ENCODE peak calls at places on chromosome 13, in nine cellular contexts. One of them, this sample, is unnamed.

GRCh38 chr13:42272115-42272756 is at the start of gene AKAP11:
- DNase-seq in mesothelial cell of epicardium: peak
- DNase-seq in stimulated activated CD4-positive, alpha-beta T cell treated with anti-CD3 and anti-CD28 coated beads, TNF-alpha, amount 100 ng/mL, for 48 hours: peak
- DNase-seq in mammary epithelial cell: peak
- DNase-seq in breast epithelium: peak
- DNase-seq in left lung: peak
- DNase-seq in putamen: peak
- DNase-seq in frontal cortex: no peak
- DNase-seq in IMR-90: peak
- DNase-seq in this sample: peak

GRCh38 chr13:36131215-36131930 is at the start of gene DCLK1:
- DNase-seq in mesothelial cell of epicardium: peak
- DNase-seq in stimulated activated CD4-positive, alpha-beta T cell treated with anti-CD3 and anti-CD28 coated beads, TNF-alpha, amount 100 ng/mL, for 48 hours: no peak
- DNase-seq in mammary epithelial cell: peak
- DNase-seq in breast epithelium: no peak
- DNase-seq in left lung: peak
- DNase-seq in putamen: peak
- DNase-seq in frontal cortex: peak
- DNase-seq in IMR-90: no peak
- DNase-seq in this sample: peak

GRCh38 chr13:109135018-109135417 is 505.6 kb downstream of the MYO16 start:
- DNase-seq in mesothelial cell of epicardium: no peak
- DNase-seq in stimulated activated CD4-positive, alpha-beta T cell treated with anti-CD3 and anti-CD28 coated beads, TNF-alpha, amount 100 ng/mL, for 48 hours: no peak
- DNase-seq in mammary epithelial cell: no peak
- DNase-seq in breast epithelium: no peak
- DNase-seq in left lung: no peak
- DNase-seq in putamen: no peak
- DNase-seq in frontal cortex: no peak
- DNase-seq in IMR-90: no peak
- DNase-seq in this sample: no peak

GRCh38 chr13:110525328-110526319 is 35.9 kb downstream of the RAB20 start:
- DNase-seq in mesothelial cell of epicardium: no peak
- DNase-seq in stimulated activated CD4-positive, alpha-beta T cell treated with anti-CD3 and anti-CD28 coated beads, TNF-alpha, amount 100 ng/mL, for 48 hours: no peak
- DNase-seq in mammary epithelial cell: no peak
- DNase-seq in breast epithelium: no peak
- DNase-seq in left lung: peak
- DNase-seq in putamen: no peak
- DNase-seq in frontal cortex: no peak
- DNase-seq in IMR-90: no peak
- DNase-seq in this sample: no peak

GRCh38 chr13:99307648-99308339 is 595 bp upstream of the GPR183 start:
- DNase-seq in mesothelial cell of epicardium: no peak
- DNase-seq in stimulated activated CD4-positive, alpha-beta T cell treated with anti-CD3 and anti-CD28 coated beads, TNF-alpha, amount 100 ng/mL, for 48 hours: peak
- DNase-seq in mammary epithelial cell: peak
- DNase-seq in breast epithelium: no peak
- DNase-seq in left lung: peak
- DNase-seq in putamen: no peak
- DNase-seq in frontal cortex: no peak
- DNase-seq in IMR-90: peak
- DNase-seq in this sample: peak

GRCh38 chr13:77207943-77208342 is 119.0 kb downstream of the MYCBP2 start:
- DNase-seq in mesothelial cell of epicardium: no peak
- DNase-seq in stimulated activated CD4-positive, alpha-beta T cell treated with anti-CD3 and anti-CD28 coated beads, TNF-alpha, amount 100 ng/mL, for 48 hours: no peak
- DNase-seq in mammary epithelial cell: peak
- DNase-seq in breast epithelium: no peak
- DNase-seq in left lung: no peak
- DNase-seq in putamen: no peak
- DNase-seq in frontal cortex: no peak
- DNase-seq in IMR-90: peak
- DNase-seq in this sample: no peak

GRCh38 chr13:77298403-77298802 is 28.5 kb downstream of the MYCBP2 start:
- DNase-seq in mesothelial cell of epicardium: no peak
- DNase-seq in stimulated activated CD4-positive, alpha-beta T cell treated with anti-CD3 and anti-CD28 coated beads, TNF-alpha, amount 100 ng/mL, for 48 hours: no peak
- DNase-seq in mammary epithelial cell: no peak
- DNase-seq in breast epithelium: no peak
- DNase-seq in left lung: no peak
- DNase-seq in putamen: no peak
- DNase-seq in frontal cortex: no peak
- DNase-seq in IMR-90: no peak
- DNase-seq in this sample: no peak

GRCh38 chr13:77979721-77980377 is 61.2 kb upstream of the EDNRB start:
- DNase-seq in mesothelial cell of epicardium: no peak
- DNase-seq in stimulated activated CD4-positive, alpha-beta T cell treated with anti-CD3 and anti-CD28 coated beads, TNF-alpha, amount 100 ng/mL, for 48 hours: no peak
- DNase-seq in mammary epithelial cell: no peak
- DNase-seq in breast epithelium: no peak
- DNase-seq in left lung: no peak
- DNase-seq in putamen: no peak
- DNase-seq in frontal cortex: no peak
- DNase-seq in IMR-90: no peak
- DNase-seq in this sample: no peak

GRCh38 chr13:113087923-113088690 is 17.5 kb upstream of the F7 start:
- DNase-seq in mesothelial cell of epicardium: no peak
- DNase-seq in stimulated activated CD4-positive, alpha-beta T cell treated with anti-CD3 and anti-CD28 coated beads, TNF-alpha, amount 100 ng/mL, for 48 hours: no peak
- DNase-seq in mammary epithelial cell: no peak
- DNase-seq in breast epithelium: no peak
- DNase-seq in left lung: no peak
- DNase-seq in putamen: no peak
- DNase-seq in frontal cortex: no peak
- DNase-seq in IMR-90: no peak
- DNase-seq in this sample: no peak

GRCh38 chr13:107124129-107124718 is 556.3 kb upstream of the ARGLU1 start:
- DNase-seq in mesothelial cell of epicardium: no peak
- DNase-seq in stimulated activated CD4-positive, alpha-beta T cell treated with anti-CD3 and anti-CD28 coated beads, TNF-alpha, amount 100 ng/mL, for 48 hours: no peak
- DNase-seq in mammary epithelial cell: no peak
- DNase-seq in breast epithelium: no peak
- DNase-seq in left lung: no peak
- DNase-seq in putamen: peak
- DNase-seq in frontal cortex: peak
- DNase-seq in IMR-90: peak
- DNase-seq in this sample: no peak

GRCh38 chr13:48715977-48716376 is 62.2 kb downstream of the CYSLTR2 start:
- DNase-seq in mesothelial cell of epicardium: no peak
- DNase-seq in stimulated activated CD4-positive, alpha-beta T cell treated with anti-CD3 and anti-CD28 coated beads, TNF-alpha, amount 100 ng/mL, for 48 hours: no peak
- DNase-seq in mammary epithelial cell: no peak
- DNase-seq in breast epithelium: no peak
- DNase-seq in left lung: no peak
- DNase-seq in putamen: no peak
- DNase-seq in frontal cortex: no peak
- DNase-seq in IMR-90: no peak
- DNase-seq in this sample: no peak

GRCh38 chr13:42218576-42218975 is 53.4 kb upstream of the AKAP11 start:
- DNase-seq in mesothelial cell of epicardium: no peak
- DNase-seq in stimulated activated CD4-positive, alpha-beta T cell treated with anti-CD3 and anti-CD28 coated beads, TNF-alpha, amount 100 ng/mL, for 48 hours: no peak
- DNase-seq in mammary epithelial cell: peak
- DNase-seq in breast epithelium: no peak
- DNase-seq in left lung: no peak
- DNase-seq in putamen: no peak
- DNase-seq in frontal cortex: no peak
- DNase-seq in IMR-90: no peak
- DNase-seq in this sample: no peak

GRCh38 chr13:46582190-46582589 is 29.2 kb downstream of the LRCH1 start:
- DNase-seq in mesothelial cell of epicardium: no peak
- DNase-seq in stimulated activated CD4-positive, alpha-beta T cell treated with anti-CD3 and anti-CD28 coated beads, TNF-alpha, amount 100 ng/mL, for 48 hours: no peak
- DNase-seq in mammary epithelial cell: no peak
- DNase-seq in breast epithelium: no peak
- DNase-seq in left lung: no peak
- DNase-seq in putamen: no peak
- DNase-seq in frontal cortex: no peak
- DNase-seq in IMR-90: no peak
- DNase-seq in this sample: no peak

GRCh38 chr13:98879965-98880364 is 97.9 kb downstream of the DOCK9 start:
- DNase-seq in mesothelial cell of epicardium: no peak
- DNase-seq in stimulated activated CD4-positive, alpha-beta T cell treated with anti-CD3 and anti-CD28 coated beads, TNF-alpha, amount 100 ng/mL, for 48 hours: no peak
- DNase-seq in mammary epithelial cell: no peak
- DNase-seq in breast epithelium: no peak
- DNase-seq in left lung: no peak
- DNase-seq in putamen: no peak
- DNase-seq in frontal cortex: no peak
- DNase-seq in IMR-90: no peak
- DNase-seq in this sample: no peak

GRCh38 chr13:34347784-34348573 is 530.0 kb downstream of the RFC3 start:
- DNase-seq in mesothelial cell of epicardium: no peak
- DNase-seq in stimulated activated CD4-positive, alpha-beta T cell treated with anti-CD3 and anti-CD28 coated beads, TNF-alpha, amount 100 ng/mL, for 48 hours: no peak
- DNase-seq in mammary epithelial cell: peak
- DNase-seq in breast epithelium: peak
- DNase-seq in left lung: no peak
- DNase-seq in putamen: no peak
- DNase-seq in frontal cortex: no peak
- DNase-seq in IMR-90: no peak
- DNase-seq in this sample: peak

GRCh38 chr13:114023716-114024602 is 50.1 kb upstream of the C13orf46 start:
- DNase-seq in mesothelial cell of epicardium: no peak
- DNase-seq in stimulated activated CD4-positive, alpha-beta T cell treated with anti-CD3 and anti-CD28 coated beads, TNF-alpha, amount 100 ng/mL, for 48 hours: no peak
- DNase-seq in mammary epithelial cell: no peak
- DNase-seq in breast epithelium: no peak
- DNase-seq in left lung: no peak
- DNase-seq in putamen: no peak
- DNase-seq in frontal cortex: no peak
- DNase-seq in IMR-90: no peak
- DNase-seq in this sample: no peak

GRCh38 chr13:42215578-42216421 is 56.2 kb upstream of the AKAP11 start:
- DNase-seq in mesothelial cell of epicardium: peak
- DNase-seq in stimulated activated CD4-positive, alpha-beta T cell treated with anti-CD3 and anti-CD28 coated beads, TNF-alpha, amount 100 ng/mL, for 48 hours: peak
- DNase-seq in mammary epithelial cell: peak
- DNase-seq in breast epithelium: no peak
- DNase-seq in left lung: no peak
- DNase-seq in putamen: no peak
- DNase-seq in frontal cortex: no peak
- DNase-seq in IMR-90: peak
- DNase-seq in this sample: no peak

GRCh38 chr13:112744306-112745021 is 54.6 kb downstream of the ATP11A start:
- DNase-seq in mesothelial cell of epicardium: no peak
- DNase-seq in stimulated activated CD4-positive, alpha-beta T cell treated with anti-CD3 and anti-CD28 coated beads, TNF-alpha, amount 100 ng/mL, for 48 hours: no peak
- DNase-seq in mammary epithelial cell: peak
- DNase-seq in breast epithelium: no peak
- DNase-seq in left lung: no peak
- DNase-seq in putamen: no peak
- DNase-seq in frontal cortex: no peak
- DNase-seq in IMR-90: peak
- DNase-seq in this sample: no peak

This sample was measured in body of pancreas.